ENCODE peak calls at places on chromosomes 1 and 21, in four cellular contexts. B is HCT116, L is right lobe of liver, Q is cardiac muscle cell. S is an unnamed sample. For H3K4me1, the result is how much of the 10 kb centered on the place peaks cover.

GRCh38 chr1:114436799-114437198 is 74.2 kb downstream of the TRIM33 start:
- DNase-seq in B (no peak), L (no peak), Q (no peak), S (no peak)

GRCh38 chr1:234437423-234438171 is 41.4 kb downstream of the TARBP1 start:
- DNase-seq in B (no peak), L (no peak), Q (no peak), S (no peak)

GRCh38 chr1:168089326-168089978 is 47.3 kb downstream of the GPR161 start:
- DNase-seq in B (no peak), L (no peak), Q (no peak), S (no peak)

GRCh38 chr21:43816611-43817071 is 27.3 kb downstream of the RRP1 start:
- DNase-seq in B (no peak), L (no peak), Q (no peak), S (no peak)

GRCh38 chr1:9397984-9398526 is 105.4 kb downstream of the SPSB1 start:
- DNase-seq in B (no peak), L (no peak), Q (no peak), S (no peak)

GRCh38 chr1:180623579-180624347 is 8.1 kb upstream of the XPR1 start:
- DNase-seq in B (no peak), L (no peak), Q (no peak), S (no peak)

GRCh38 chr1:238252033-238252802 is 361.5 kb upstream of the ZP4 start:
- DNase-seq in B (no peak), L (peak), Q (peak), S (peak)

GRCh38 chr1:186374313-186375151 is 521 bp downstream of the TPR start:
- DNase-seq in B (peak), L (peak), Q (peak), S (peak)

GRCh38 chr1:46221749-46222148 is 18.6 kb downstream of the LURAP1 start:
- DNase-seq in B (no peak), L (no peak), Q (peak), S (no peak)

GRCh38 chr21:31426235-31426797 is 82.3 kb upstream of the TIAM1 start:
- DNase-seq in B (no peak), L (no peak), Q (no peak), S (no peak)

GRCh38 chr1:147504801-147505303 is 36.4 kb upstream of the BCL9 start:
- DNase-seq in B (no peak), L (no peak), Q (peak), S (peak)

GRCh38 chr1:87061742-87062156 is 147.3 kb downstream of the HS2ST1 start:
- DNase-seq in B (no peak), L (no peak), Q (no peak), S (no peak)

GRCh38 chr1:25447547-25447946 is 16.9 kb downstream of the MACO1 start:
- DNase-seq in B (no peak), L (no peak), Q (no peak), S (no peak)

GRCh38 chr1:100528861-100529260 is 9.1 kb upstream of the GPR88 start:
- DNase-seq in B (no peak), L (no peak), Q (no peak), S (no peak)

GRCh38 chr1:83845437-83846071 is 153.4 kb downstream of the TTLL7 start:
- DNase-seq in B (no peak), L (peak), Q (no peak), S (no peak)

GRCh38 chr1:939511-940107 is 15.9 kb downstream of the SAMD11 start:
- DNase-seq in B (no peak), L (no peak), Q (no peak), S (no peak)

GRCh38 chr1:183044893-183045649 is 21.9 kb downstream of the LAMC1 start:
- DNase-seq in B (no peak), L (no peak), Q (no peak), S (no peak)

GRCh38 chr1:6960291-6960758 is 175.1 kb downstream of the CAMTA1 start:
- DNase-seq in B (no peak), L (peak), Q (peak), S (no peak)

GRCh38 chr1:181630838-181631237 is 147.5 kb downstream of the CACNA1E start:
- DNase-seq in B (no peak), L (peak), Q (no peak), S (no peak)

GRCh38 chr1:108560430-108561144 is 687 bp downstream of the EEIG2 start:
- DNase-seq in B (peak), L (peak), Q (peak), S (no peak)

GRCh38 chr1:66315675-66316074 is 218.3 kb upstream of the SGIP1 start:
- DNase-seq in B (peak), L (no peak), Q (no peak), S (no peak)

GRCh38 chr1:76426606-76427005 is 352.1 kb downstream of the ST6GALNAC3 start:
- DNase-seq in B (no peak), L (no peak), Q (no peak), S (no peak)

GRCh38 chr1:84300501-84300900 is 1.0 kb upstream of the SAMD13 start:
- DNase-seq in B (no peak), L (no peak), Q (no peak), S (no peak)

GRCh38 chr1:228098323-228098931 is 4.7 kb downstream of the C1orf35 start:
- DNase-seq in B (no peak), L (no peak), Q (no peak), S (no peak)

GRCh38 chr21:31176080-31176551 is 137.8 kb upstream of the KRTAP19-8 start:
- DNase-seq in B (no peak), L (no peak), Q (no peak), S (no peak)

GRCh38 chr1:178031856-178032320 is 62.0 kb upstream of the RASAL2 start:
- DNase-seq in B (peak), L (peak), Q (peak), S (peak)

GRCh38 chr1:113389356-113389952 is 861 bp upstream of the MAGI3 start:
- DNase-seq in B (no peak), L (no peak), Q (no peak), S (no peak)

GRCh38 chr1:234564035-234565029 is 45.6 kb downstream of the IRF2BP2 start:
- DNase-seq in B (peak), L (no peak), Q (no peak), S (no peak)

GRCh38 chr1:162158624-162159271 is 89.3 kb downstream of the NOS1AP start:
- DNase-seq in B (no peak), L (no peak), Q (no peak), S (no peak)

GRCh38 chr1:39687243-39687642 is 4.0 kb downstream of the HPCAL4 start:
- DNase-seq in B (no peak), L (no peak), Q (no peak), S (no peak)

GRCh38 chr1:178011101-178011828 is 41.4 kb upstream of the SEC16B start:
- DNase-seq in B (peak), L (no peak), Q (no peak), S (no peak)

GRCh38 chr21:36964832-36965719 is 1.4 kb downstream of the HLCS start:
- DNase-seq in B (no peak), L (no peak), Q (no peak), S (no peak)

GRCh38 chr1:11797525-11798216 is 8.1 kb downstream of the MTHFR start:
- DNase-seq in B (no peak), L (no peak), Q (no peak), S (no peak)

GRCh38 chr1:53984701-53985100 is 33.3 kb downstream of the LDLRAD1 start:
- DNase-seq in B (no peak), L (no peak), Q (no peak), S (no peak)

GRCh38 chr1:19643602-19644419 is at the start of gene NBL1:
- DNase-seq in B (no peak), L (no peak), Q (peak), S (no peak)

GRCh38 chr1:58881471-58881994 is 97.7 kb upstream of the JUN start:
- DNase-seq in B (peak), L (peak), Q (no peak), S (no peak)

GRCh38 chr21:44295163-44295601 is 4.7 kb upstream of the PFKL start:
- DNase-seq in B (no peak), L (no peak), Q (no peak), S (no peak)

GRCh38 chr1:58741689-58742553 is 41.9 kb downstream of the JUN start:
- DNase-seq in B (no peak), L (no peak), Q (no peak), S (no peak)

DNA sequence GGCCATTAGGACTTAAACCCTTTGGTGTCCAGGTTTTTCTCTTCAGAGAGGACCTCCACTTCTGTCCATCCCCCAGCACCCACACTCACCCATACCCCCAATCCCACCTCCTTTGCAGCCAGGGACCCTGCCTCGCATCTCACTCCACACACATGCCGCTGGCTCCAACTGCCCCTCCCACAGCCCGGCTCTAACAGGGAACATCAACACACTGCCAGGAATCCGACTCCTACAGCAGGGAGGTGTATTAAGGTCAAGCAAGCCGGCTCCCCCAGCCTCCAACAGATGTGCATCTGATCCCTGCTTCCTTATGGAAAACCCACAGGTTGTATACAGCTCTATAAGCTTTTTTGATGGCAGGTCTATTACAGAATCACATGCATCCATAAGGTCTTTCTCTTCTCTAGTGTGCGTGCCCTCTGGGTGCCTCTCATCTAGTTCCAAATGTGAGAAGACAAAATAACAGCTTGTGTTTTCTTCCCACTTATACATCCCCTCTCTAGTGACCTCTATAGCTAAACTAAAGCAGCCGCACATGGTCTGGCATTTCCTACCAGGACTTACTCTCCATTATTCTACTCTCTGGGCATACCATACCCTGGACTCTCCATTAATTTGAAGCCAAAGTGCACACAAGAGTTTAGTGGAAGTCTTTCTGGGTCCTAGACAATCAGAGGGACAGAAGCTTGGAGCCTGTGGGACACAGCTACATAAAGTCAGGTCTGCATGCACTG is 16.3 kb downstream of the PIK3C2B start:
- DNase-seq in B (no peak), L (no peak), Q (no peak), S (no peak)
- H3K4me1 ChIP-seq in B (under half), L (under half), Q (under half), S (under half)

DNA sequence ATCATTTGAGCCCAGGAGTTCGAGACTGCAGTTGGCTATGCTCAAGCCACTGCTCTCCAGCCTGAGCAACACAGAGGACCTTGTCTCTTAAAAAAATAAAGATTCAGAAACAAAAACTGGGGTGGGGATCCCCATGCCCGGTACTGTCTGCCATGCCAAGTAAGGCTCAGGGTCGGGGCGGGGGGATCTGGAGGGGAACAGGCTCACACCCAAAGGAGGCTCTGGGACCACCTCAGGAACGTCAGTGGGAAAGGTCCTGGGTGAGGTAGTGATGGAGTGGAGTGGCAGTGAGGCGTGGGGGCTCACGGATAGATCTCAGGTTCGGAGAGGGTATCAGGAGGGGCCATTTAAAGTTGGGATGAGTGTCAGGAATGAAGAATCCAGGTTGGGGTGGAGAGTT is 765 bp upstream of the S100A4 start:
- DNase-seq in B (no peak), L (no peak), Q (no peak), S (no peak)
- H3K27ac ChIP-seq in B (peak), L (no peak), Q (peak), S (no peak)

DNA sequence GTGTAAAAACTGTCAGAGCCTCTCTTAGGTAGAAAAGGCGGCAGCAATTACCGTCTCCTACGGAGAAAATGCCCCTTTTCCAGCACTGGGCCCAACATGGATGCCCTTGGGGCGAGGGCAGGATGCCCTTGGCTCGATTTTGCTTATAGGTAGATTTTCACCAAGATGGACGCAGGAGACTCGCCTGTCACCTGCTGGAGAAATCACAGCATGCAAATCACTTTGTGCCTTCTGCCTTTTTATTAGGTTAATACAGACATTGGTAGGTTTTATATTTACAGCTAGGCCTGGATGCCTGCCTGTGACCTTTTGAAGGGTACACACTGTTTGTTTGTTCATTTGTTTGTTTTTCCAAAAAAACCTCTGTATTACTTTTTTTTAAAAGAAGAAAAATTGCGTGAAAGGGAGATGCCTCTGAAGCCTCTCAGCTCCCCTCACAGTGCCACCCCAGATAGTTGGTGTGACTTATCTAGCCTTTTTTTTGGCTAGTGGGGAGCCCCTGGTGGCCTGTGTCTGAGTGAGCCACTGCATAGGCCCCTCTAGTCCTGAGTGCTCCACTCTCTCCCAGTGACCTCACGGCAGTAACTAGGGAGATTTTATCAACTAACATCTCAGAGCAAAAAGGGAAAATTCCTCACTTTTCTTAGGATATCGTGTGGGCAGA is 2.5 kb downstream of the ATP1B1 start:
- DNase-seq in B (no peak), L (peak), Q (peak), S (no peak)
- H3K4me1 ChIP-seq in B (half or more), L (under half), Q (under half), S (under half)

DNA sequence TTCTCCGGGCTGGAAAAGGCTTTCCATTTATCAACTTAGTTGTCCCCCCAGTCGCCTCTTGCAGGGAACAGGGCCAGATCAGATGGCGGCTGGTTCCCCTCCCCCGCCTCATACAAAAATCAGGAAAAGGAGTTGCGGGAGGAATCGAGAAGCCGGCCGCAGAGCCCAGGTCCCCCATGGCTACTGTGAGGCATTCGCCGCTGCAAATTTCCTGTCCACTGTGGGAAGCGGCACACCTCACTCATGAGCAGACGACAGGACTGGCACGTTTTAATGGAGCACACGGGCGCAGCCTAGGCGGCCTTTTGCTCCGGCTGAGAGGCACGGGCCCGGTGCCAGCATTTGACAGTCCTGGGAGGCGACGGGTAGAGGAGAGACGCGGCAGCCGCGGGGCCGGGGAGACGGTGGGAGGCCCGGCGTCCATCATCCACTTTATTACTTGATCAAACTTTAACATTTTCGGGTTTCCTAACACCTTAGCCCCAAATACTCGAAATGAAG is 1.1 kb downstream of the GNG4 start:
- DNase-seq in B (no peak), L (peak), Q (peak), S (no peak)
- H3K27ac ChIP-seq in B (no peak), L (no peak), Q (no peak), S (no peak)

GRCh38 chr1:201489656-201490261 is 17.2 kb downstream of the CSRP1 start:
- DNase-seq in B (no peak), L (no peak), Q (no peak), S (no peak)
- H3K4me1 ChIP-seq in B (under half), L (under half), Q (half or more), S (under half)

DNA sequence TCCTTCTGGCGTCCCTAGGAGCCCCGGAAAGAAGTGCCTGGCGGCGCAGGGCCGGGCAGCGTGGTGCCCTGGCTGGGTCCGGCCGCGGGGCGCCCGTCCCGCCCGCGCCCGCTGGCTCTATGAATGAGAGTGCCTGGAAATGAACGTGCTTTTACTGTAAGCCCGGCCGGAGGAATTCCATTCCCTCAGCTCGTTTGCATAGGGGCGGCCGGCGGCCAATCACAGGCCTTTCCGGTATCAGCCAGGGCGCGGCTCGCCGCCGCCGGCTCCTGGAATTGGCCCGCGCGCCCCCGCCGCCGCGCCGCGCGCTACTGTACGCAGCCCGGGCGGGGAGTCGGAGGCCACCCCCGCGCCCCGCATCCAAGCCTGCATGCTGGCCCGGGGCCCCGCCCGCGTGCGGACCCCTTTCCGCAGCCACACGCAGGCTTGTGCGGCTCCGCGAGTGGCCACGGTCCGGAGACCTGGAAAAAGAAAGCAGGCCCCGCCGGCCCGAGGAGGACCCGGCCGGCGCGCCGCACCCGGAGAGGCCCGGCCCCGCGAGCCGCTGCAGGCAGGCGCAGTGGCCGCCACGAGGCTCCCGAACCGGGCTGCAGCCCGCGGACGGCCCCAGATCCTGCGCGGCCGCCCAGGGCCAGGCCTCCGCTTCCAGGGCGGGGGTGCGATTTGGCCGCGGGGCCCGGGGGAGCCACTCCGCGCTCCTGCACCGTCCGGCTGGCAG is 160.4 kb downstream of the RUNX1 start:
- DNase-seq in B (peak), L (peak), Q (peak), S (no peak)
- H3K27ac ChIP-seq in B (peak), L (peak), Q (no peak), S (no peak)

GRCh38 chr1:42786097-42786496 is 1.3 kb downstream of the TMEM269 start:
- DNase-seq in B (no peak), L (no peak), Q (no peak), S (no peak)
- H3K4me1 ChIP-seq in B (under half), L (under half), Q (under half), S (under half)

GRCh38 chr1:198271467-198271866 is 114.7 kb downstream of the NEK7 start:
- DNase-seq in B (no peak), L (no peak), Q (no peak), S (no peak)
- H3K27ac ChIP-seq in B (no peak), L (no peak), Q (peak), S (no peak)

GRCh38 chr1:17119744-17120482 is 662 bp upstream of the PADI2 start:
- DNase-seq in B (no peak), L (no peak), Q (no peak), S (no peak)

GRCh38 chr1:17117451-17118265 is 1.6 kb downstream of the PADI2 start:
- DNase-seq in B (no peak), L (no peak), Q (no peak), S (no peak)

GRCh38 chr1:17118268-17118667 is 983 bp downstream of the PADI2 start:
- DNase-seq in B (no peak), L (no peak), Q (no peak), S (no peak)

GRCh38 chr1:17119076-17119743 is at the start of gene PADI2:
- DNase-seq in B (peak), L (peak), Q (peak), S (peak)

GRCh38 chr1:17118706-17119075 is 560 bp downstream of the PADI2 start:
- DNase-seq in B (no peak), L (no peak), Q (peak), S (no peak)
- H3K4me1 ChIP-seq in B (under half), L (under half), Q (under half), S (under half)

S was measured in iPS DF 6.9.